ENCODE peak calls at places on chromosome 7, in seven cellular contexts. P, Y, H, R, J, Z and B are unnamed samples.

GRCh38 chr7:41544241-41544640 is 158.6 kb downstream of the INHBA start:
- DNase-seq in H (no peak), P (no peak), J (no peak), Z (peak; percentile 55), R (no peak), Y (no peak), B (no peak)

GRCh38 chr7:138089080-138089901 is 13.0 kb downstream of the AKR1D1 start:
- DNase-seq in H (no peak), R (no peak), J (no peak), Z (no peak), Y (peak; percentile 30), P (no peak), B (no peak)

GRCh38 chr7:101226686-101227085 is 8.7 kb downstream of the ZNHIT1 start:
- DNase-seq in H (no peak), P (no peak), R (no peak), J (no peak), Z (no peak), Y (no peak), B (no peak)

GRCh38 chr7:20596653-20597052 is 18.8 kb upstream of the ABCB5 start:
- DNase-seq in J (no peak), P (peak; percentile 28), Z (peak; percentile 21), R (no peak), Y (no peak), H (no peak), B (peak; percentile 68)

GRCh38 chr7:40194743-40195142 is 59.9 kb downstream of the SUGCT start:
- DNase-seq in R (no peak), Y (no peak), P (no peak), Z (peak; percentile 33), J (no peak), H (no peak), B (no peak)

GRCh38 chr7:111892568-111892967 is 313.6 kb downstream of the DOCK4 start:
- DNase-seq in R (no peak), J (no peak), Z (no peak), Y (no peak), P (no peak), H (no peak), B (no peak)

GRCh38 chr7:36037121-36037662 is 115.9 kb upstream of the EEPD1 start:
- DNase-seq in Y (peak; percentile 92), P (peak; percentile 32), Z (peak; percentile 46), R (no peak), J (no peak), H (no peak), B (no peak)

GRCh38 chr7:4162845-4163564 is 519.1 kb upstream of the FOXK1 start:
- DNase-seq in H (no peak), Y (no peak), J (no peak), R (no peak), Z (no peak), P (no peak), B (no peak)

GRCh38 chr7:149688836-149689590 is 84.4 kb downstream of the ZNF467 start:
- DNase-seq in R (no peak), P (no peak), H (no peak), J (no peak), Z (no peak), Y (no peak), B (no peak)

GRCh38 chr7:149689591-149689845 is 83.9 kb downstream of the ZNF467 start:
- DNase-seq in H (no peak), Y (no peak), J (no peak), Z (no peak), P (no peak), R (no peak), B (no peak)

GRCh38 chr7:149692557-149692982 is 80.8 kb downstream of the ZNF467 start:
- DNase-seq in Y (no peak), P (no peak), R (peak; percentile 80), J (peak; percentile 76), Z (no peak), H (no peak), B (no peak)

GRCh38 chr7:149690688-149691446 is 82.5 kb downstream of the ZNF467 start:
- DNase-seq in R (peak; percentile 40), P (peak; percentile 89), Z (peak; percentile 67), Y (peak; percentile 91), J (peak; percentile 95), H (no peak), B (peak; percentile 36)

GRCh38 chr7:149692056-149692455 is 81.3 kb downstream of the ZNF467 start:
- DNase-seq in R (no peak), J (no peak), Y (no peak), H (no peak), Z (no peak), P (no peak), B (no peak)
- H3K4me3 ChIP-seq in R (peak overlapping the region; percentile 35), J (peak overlapping the region; percentile 67), Y (no peak overlapping the region), H (no peak overlapping the region), Z (no peak overlapping the region), P (peak overlapping the region; percentile 23), B (no peak overlapping the region)

GRCh38 chr7:127935847-127936376 is 95.3 kb downstream of the LRRC4 start:
- DNase-seq in Y (no peak), R (peak; percentile 18), H (no peak), Z (no peak), J (no peak), P (no peak), B (no peak)

GRCh38 chr7:127940365-127941160 is 90.7 kb downstream of the LRRC4 start:
- DNase-seq in P (no peak), Z (no peak), Y (no peak), R (peak; percentile 14), H (no peak), J (no peak), B (no peak)

GRCh38 chr7:127941471-127941870 is 89.8 kb downstream of the LRRC4 start:
- DNase-seq in J (no peak), Y (no peak), Z (no peak), H (no peak), P (no peak), R (no peak), B (no peak)

GRCh38 chr7:127937066-127937680 is 94.1 kb downstream of the LRRC4 start:
- DNase-seq in P (no peak), H (no peak), Y (no peak), Z (no peak), R (no peak), J (no peak), B (no peak)

DNA sequence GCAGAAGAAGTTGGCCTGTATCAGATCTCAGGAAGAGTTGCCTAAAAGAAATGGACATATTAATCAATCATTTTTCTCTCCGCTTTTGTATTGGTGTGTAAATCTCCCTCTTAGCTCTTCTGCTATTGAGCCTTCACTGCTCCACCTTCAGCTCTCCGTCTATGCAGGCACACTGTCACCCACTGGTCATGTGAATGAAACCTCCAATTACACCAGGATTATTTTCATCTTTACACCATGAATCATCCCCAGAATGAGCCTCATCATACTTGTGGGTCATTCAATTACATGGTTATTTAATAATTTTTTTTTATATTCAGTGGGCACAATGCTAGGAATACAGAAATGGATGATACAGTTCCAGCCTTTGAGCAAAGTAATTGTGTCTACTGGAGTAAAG is 92.6 kb downstream of the LRRC4 start:
- DNase-seq in Z (peak; percentile 55), R (no peak), H (no peak), J (no peak), Y (peak; percentile 14), P (peak; percentile 40), B (no peak)
- TF ChIP-seq CTCF in Z (peak; percentile 17), R (peak; percentile 10), H (no peak), J (no peak), Y (no peak), P (no peak), B (peak; percentile 7)

GRCh38 chr7:29607259-29607658 is 43.6 kb downstream of the PRR15 start:
- DNase-seq in P (no peak), Y (no peak), Z (no peak), H (no peak), J (no peak), R (no peak), B (no peak)

GRCh38 chr7:29606287-29606721 is 42.7 kb downstream of the PRR15 start:
- DNase-seq in Y (peak; percentile 65), P (no peak), R (peak; percentile 37), J (no peak), H (no peak), Z (no peak), B (no peak)

GRCh38 chr7:29607889-29608288 is 44.3 kb downstream of the PRR15 start:
- DNase-seq in Y (peak; percentile 34), P (no peak), J (no peak), Z (no peak), R (no peak), H (no peak), B (no peak)

GRCh38 chr7:29604702-29605101 is 41.1 kb downstream of the PRR15 start:
- DNase-seq in P (no peak), Y (no peak), J (no peak), R (no peak), H (no peak), Z (no peak), B (no peak)

GRCh38 chr7:29606830-29607229 is 43.2 kb downstream of the PRR15 start:
- DNase-seq in Z (no peak), P (no peak), H (no peak), Y (no peak), J (no peak), R (no peak), B (no peak)
- H3K4me3 ChIP-seq in Z (no peak overlapping the region), P (no peak overlapping the region), H (no peak overlapping the region), Y (no peak overlapping the region), J (no peak overlapping the region), R (no peak overlapping the region), B (no peak overlapping the region)

DNA sequence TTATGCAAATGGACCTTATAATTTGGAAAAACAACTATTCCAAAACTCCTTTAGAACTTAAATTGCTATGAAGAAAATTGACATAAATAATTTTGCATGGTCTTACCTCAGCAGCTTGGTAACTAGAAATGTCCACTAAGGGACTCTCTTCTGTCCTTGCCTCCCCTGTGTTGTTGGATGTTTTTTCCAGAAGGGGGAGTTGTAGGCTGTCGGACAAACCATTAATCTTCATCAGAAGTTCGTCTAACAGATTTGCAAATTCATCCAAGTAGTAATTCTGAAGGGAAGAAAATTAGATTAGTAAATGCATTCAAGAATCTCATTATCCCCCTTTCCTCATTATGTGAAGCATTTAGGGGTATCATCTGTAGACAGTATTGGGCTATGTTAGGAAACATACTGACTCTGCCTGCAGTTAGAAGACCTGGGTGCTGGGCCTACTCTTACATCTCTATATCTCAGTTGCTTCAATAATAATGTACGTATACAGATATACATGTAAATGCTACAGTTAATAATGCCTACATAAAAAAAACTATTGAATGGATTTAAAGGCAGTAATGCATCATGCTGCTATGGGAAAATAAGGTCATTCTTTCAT is 155.6 kb downstream of the PKD1L1 start:
- DNase-seq in R (peak; percentile 17), H (no peak), J (no peak), Z (no peak), Y (peak; percentile 62), P (peak; percentile 44), B (no peak)
- TF ChIP-seq CTCF in R (peak; percentile 51), H (peak; percentile 33), J (peak; percentile 80), Z (peak; percentile 44), Y (peak; percentile 35), P (peak; percentile 59), B (peak; percentile 77)

DNA sequence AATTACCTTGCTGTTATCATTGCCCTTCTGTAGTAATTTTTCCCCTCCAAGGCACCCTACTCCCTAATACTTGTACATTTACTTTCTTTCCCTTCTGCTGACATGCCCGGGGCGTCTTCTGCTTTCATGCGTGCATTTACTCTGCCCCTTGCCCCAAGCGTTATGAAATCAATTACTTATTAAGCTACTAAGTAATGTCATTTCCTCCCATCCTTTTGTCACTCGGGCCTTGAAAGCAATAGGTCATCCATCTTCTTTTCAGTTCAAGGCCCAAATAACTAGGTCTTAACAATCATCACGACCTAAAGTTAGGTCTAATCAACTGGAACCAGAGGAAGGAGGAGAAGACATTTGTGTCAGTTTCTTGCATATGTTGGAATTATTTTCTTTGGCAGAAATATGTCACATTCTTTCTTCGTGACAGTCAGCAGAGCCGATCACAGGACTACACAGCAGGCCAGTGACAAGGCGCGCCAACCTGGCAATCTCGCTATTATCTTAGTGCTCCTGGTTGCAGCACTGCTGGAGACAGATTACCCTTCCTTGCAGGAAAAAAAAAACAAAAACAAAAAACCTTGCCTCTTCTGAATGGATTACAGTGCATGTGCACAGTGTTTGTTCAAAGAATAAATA is 179.2 kb downstream of the RELN start:
- DNase-seq in Z (no peak), P (peak; percentile 3), J (no peak), H (no peak), Y (peak; percentile 4), R (no peak), B (peak; percentile 53)
- H3K4me3 ChIP-seq in Z (no peak overlapping the region), P (no peak overlapping the region), J (no peak overlapping the region), H (no peak overlapping the region), Y (no peak overlapping the region), R (no peak overlapping the region), B (no peak overlapping the region)